ENCODE peak calls at places on chromosomes 6 and 20, in five cellular contexts. One of them, this sample, is unnamed.

GRCh38 chr20:60255866-60256265 is 297.6 kb downstream of the CDH26 start:
- DNase-seq in A549: no peak
- DNase-seq in pancreas: no peak
- DNase-seq in fibroblast of mammary gland: peak; percentile 66
- DNase-seq in lower leg skin: no peak
- DNase-seq in this sample: no peak

GRCh38 chr6:158309814-158310213 is 2.5 kb upstream of the TULP4 start:
- DNase-seq in lower leg skin: no peak
- DNase-seq in pancreas: no peak
- DNase-seq in fibroblast of mammary gland: no peak
- DNase-seq in A549: no peak
- DNase-seq in this sample: no peak

GRCh38 chr20:10609276-10609675 is 64.5 kb downstream of the JAG1 start:
- DNase-seq in lower leg skin: peak; percentile 68
- DNase-seq in fibroblast of mammary gland: peak; percentile 87
- DNase-seq in pancreas: no peak
- DNase-seq in A549: no peak
- DNase-seq in this sample: peak; percentile 92

GRCh38 chr20:24653306-24653705 is 183.9 kb downstream of the SYNDIG1 start:
- DNase-seq in pancreas: no peak
- DNase-seq in A549: peak; percentile 85
- DNase-seq in fibroblast of mammary gland: no peak
- DNase-seq in lower leg skin: no peak
- DNase-seq in this sample: peak; percentile 32

GRCh38 chr6:37058084-37058586 is 52.7 kb downstream of the FGD2 start:
- DNase-seq in lower leg skin: no peak
- DNase-seq in pancreas: no peak
- DNase-seq in fibroblast of mammary gland: peak; percentile 80
- DNase-seq in A549: no peak
- DNase-seq in this sample: peak; percentile 74

GRCh38 chr20:13231031-13231752 is 10.1 kb downstream of the ISM1 start:
- DNase-seq in pancreas: no peak
- DNase-seq in A549: no peak
- DNase-seq in fibroblast of mammary gland: peak; percentile 67
- DNase-seq in lower leg skin: no peak
- DNase-seq in this sample: no peak

GRCh38 chr6:161486326-161486725 is 212.5 kb upstream of the AGPAT4 start:
- DNase-seq in A549: peak; percentile 39
- DNase-seq in fibroblast of mammary gland: peak; percentile 78
- DNase-seq in pancreas: no peak
- DNase-seq in lower leg skin: no peak
- DNase-seq in this sample: peak; percentile 37

GRCh38 chr6:138406443-138406842 is 2.4 kb downstream of the HEBP2 start:
- DNase-seq in lower leg skin: no peak
- DNase-seq in fibroblast of mammary gland: no peak
- DNase-seq in A549: no peak
- DNase-seq in pancreas: no peak
- DNase-seq in this sample: no peak

GRCh38 chr6:127201321-127201720 is 65.3 kb upstream of the RNF146 start:
- DNase-seq in fibroblast of mammary gland: peak; percentile 65
- DNase-seq in lower leg skin: no peak
- DNase-seq in A549: no peak
- DNase-seq in pancreas: no peak
- DNase-seq in this sample: peak; percentile 70

GRCh38 chr20:29878777-29879442 is 1378.6 kb upstream of the DEFB115 start:
- DNase-seq in pancreas: peak; percentile 29
- DNase-seq in A549: no peak
- DNase-seq in lower leg skin: no peak
- DNase-seq in fibroblast of mammary gland: no peak
- DNase-seq in this sample: no peak

GRCh38 chr20:33370296-33370695 is 31.0 kb downstream of the CDK5RAP1 start:
- DNase-seq in A549: no peak
- DNase-seq in lower leg skin: no peak
- DNase-seq in pancreas: no peak
- DNase-seq in fibroblast of mammary gland: peak; percentile 22
- DNase-seq in this sample: no peak

GRCh38 chr6:63839485-63839884 is 203.9 kb downstream of the PHF3 start:
- DNase-seq in pancreas: no peak
- DNase-seq in lower leg skin: no peak
- DNase-seq in fibroblast of mammary gland: peak; percentile 39
- DNase-seq in A549: no peak
- DNase-seq in this sample: no peak

GRCh38 chr20:63859166-63859699 is 2.1 kb upstream of the ABHD16B start:
- DNase-seq in fibroblast of mammary gland: no peak
- DNase-seq in A549: no peak
- DNase-seq in lower leg skin: no peak
- DNase-seq in pancreas: no peak
- DNase-seq in this sample: no peak

GRCh38 chr20:18802012-18802634 is 11.5 kb upstream of the SCP2D1 start:
- DNase-seq in pancreas: no peak
- DNase-seq in fibroblast of mammary gland: no peak
- DNase-seq in A549: no peak
- DNase-seq in lower leg skin: no peak
- DNase-seq in this sample: no peak

GRCh38 chr20:61754976-61755778 is 310.5 kb downstream of the TAF4 start:
- DNase-seq in A549: no peak
- DNase-seq in pancreas: no peak
- DNase-seq in lower leg skin: no peak
- DNase-seq in fibroblast of mammary gland: peak; percentile 3
- DNase-seq in this sample: no peak

GRCh38 chr6:46490425-46491200 is 636 bp downstream of the RCAN2 start:
- DNase-seq in pancreas: peak; percentile 34
- DNase-seq in lower leg skin: no peak
- DNase-seq in fibroblast of mammary gland: no peak
- DNase-seq in A549: no peak
- DNase-seq in this sample: no peak

GRCh38 chr6:75449625-75450206 is 43.9 kb downstream of the FILIP1 start:
- DNase-seq in lower leg skin: no peak
- DNase-seq in A549: no peak
- DNase-seq in pancreas: no peak
- DNase-seq in fibroblast of mammary gland: peak; percentile 44
- DNase-seq in this sample: peak; percentile 56

GRCh38 chr20:13312300-13312699 is 91.2 kb downstream of the ISM1 start:
- DNase-seq in A549: no peak
- DNase-seq in fibroblast of mammary gland: no peak
- DNase-seq in pancreas: no peak
- DNase-seq in lower leg skin: no peak
- DNase-seq in this sample: no peak

GRCh38 chr20:23199356-23199755 is 113.2 kb upstream of the CD93 start:
- DNase-seq in A549: no peak
- DNase-seq in fibroblast of mammary gland: no peak
- DNase-seq in lower leg skin: no peak
- DNase-seq in pancreas: no peak
- DNase-seq in this sample: no peak
- H3K4me3 ChIP-seq in A549: no peak overlapping the region
- H3K4me3 ChIP-seq in fibroblast of mammary gland: no peak overlapping the region
- H3K4me3 ChIP-seq in lower leg skin: no peak overlapping the region
- H3K4me3 ChIP-seq in pancreas: no peak overlapping the region
- H3K4me3 ChIP-seq in this sample: no peak overlapping the region

GRCh38 chr6:78157606-78158005 is 504.8 kb downstream of the MEI4 start:
- DNase-seq in A549: no peak
- DNase-seq in lower leg skin: no peak
- DNase-seq in pancreas: no peak
- DNase-seq in fibroblast of mammary gland: no peak
- DNase-seq in this sample: no peak
- TF ChIP-seq CTCF in A549: no peak
- TF ChIP-seq CTCF in lower leg skin: no peak
- TF ChIP-seq CTCF in pancreas: no peak
- TF ChIP-seq CTCF in fibroblast of mammary gland: no peak
- TF ChIP-seq CTCF in this sample: no peak

GRCh38 chr6:85429346-85429745 is 20.5 kb upstream of the NT5E start:
- DNase-seq in pancreas: no peak
- DNase-seq in fibroblast of mammary gland: peak; percentile 84
- DNase-seq in lower leg skin: no peak
- DNase-seq in A549: no peak
- DNase-seq in this sample: peak; percentile 77

GRCh38 chr6:85435872-85436271 is 14.0 kb upstream of the NT5E start:
- DNase-seq in fibroblast of mammary gland: no peak
- DNase-seq in pancreas: no peak
- DNase-seq in lower leg skin: no peak
- DNase-seq in A549: no peak
- DNase-seq in this sample: no peak

GRCh38 chr6:85428486-85428885 is 21.4 kb upstream of the NT5E start:
- DNase-seq in A549: no peak
- DNase-seq in pancreas: no peak
- DNase-seq in lower leg skin: no peak
- DNase-seq in fibroblast of mammary gland: peak; percentile 79
- DNase-seq in this sample: peak; percentile 79

GRCh38 chr6:85432554-85432953 is 17.3 kb upstream of the NT5E start:
- DNase-seq in pancreas: no peak
- DNase-seq in A549: no peak
- DNase-seq in fibroblast of mammary gland: no peak
- DNase-seq in lower leg skin: no peak
- DNase-seq in this sample: no peak

GRCh38 chr6:85431271-85431670 is 18.6 kb upstream of the NT5E start:
- DNase-seq in pancreas: no peak
- DNase-seq in A549: no peak
- DNase-seq in lower leg skin: no peak
- DNase-seq in fibroblast of mammary gland: no peak
- DNase-seq in this sample: no peak
- H3K4me3 ChIP-seq in pancreas: no peak overlapping the region
- H3K4me3 ChIP-seq in A549: no peak overlapping the region
- H3K4me3 ChIP-seq in lower leg skin: no peak overlapping the region
- H3K4me3 ChIP-seq in fibroblast of mammary gland: no peak overlapping the region
- H3K4me3 ChIP-seq in this sample: no peak overlapping the region

GRCh38 chr6:10621847-10622246 is 72.6 kb downstream of the C6orf52 start:
- DNase-seq in pancreas: no peak
- DNase-seq in fibroblast of mammary gland: no peak
- DNase-seq in A549: no peak
- DNase-seq in lower leg skin: no peak
- DNase-seq in this sample: no peak
- TF ChIP-seq CTCF in pancreas: no peak
- TF ChIP-seq CTCF in fibroblast of mammary gland: no peak
- TF ChIP-seq CTCF in A549: no peak
- TF ChIP-seq CTCF in lower leg skin: no peak
- TF ChIP-seq CTCF in this sample: no peak

This sample was measured in AG10803.